ENCODE peak calls at places on chromosomes 5 and 9, in ten cellular contexts. Q is BE2C; D is LoVo; Z is OCI-M1; I is HS-5; V is WTC11; T is HFFc6; X is cardiac fibroblast; A is activated CD8-positive, alpha-beta memory T cell treated with anti-CD3 and anti-CD28 coated beads, Interleukin-2, amount 50 U/mL, for 4 hours; G is uterus. P is an unnamed sample.

GRCh38 chr5:124692950-124693349 is 53.5 kb downstream of the ZNF608 start:
- DNase-seq in I (no peak), T (no peak), D (no peak), V (no peak), A (no peak), Z (no peak), Q (no peak), G (no peak), X (no peak), P (no peak)

GRCh38 chr5:126801992-126802294 is 25.0 kb downstream of the LMNB1 start:
- DNase-seq in V (no peak), D (no peak), Q (no peak), I (no peak), G (no peak), T (peak), X (peak), A (no peak), Z (peak), P (no peak)

GRCh38 chr9:131748411-131748955 is 8.6 kb upstream of the RAPGEF1 start:
- DNase-seq in D (no peak), I (no peak), A (no peak), Q (no peak), T (no peak), V (no peak), Z (no peak), X (no peak), G (no peak), P (no peak)

GRCh38 chr9:136341042-136341655 is 13.8 kb downstream of the GPSM1 start:
- DNase-seq in I (no peak), T (no peak), D (no peak), X (no peak), A (no peak), Z (no peak), Q (no peak), G (no peak), V (no peak), P (no peak)

GRCh38 chr9:86752727-86753126 is 194.6 kb downstream of the GAS1 start:
- DNase-seq in T (no peak), Q (no peak), G (no peak), Z (no peak), I (no peak), V (no peak), A (no peak), X (no peak), D (no peak), P (no peak)

GRCh38 chr5:127564002-127564769 is 46.7 kb downstream of the PRRC1 start:
- DNase-seq in Q (peak), T (peak), X (peak), A (peak), V (peak), Z (peak), D (peak), I (peak), G (peak), P (peak)

GRCh38 chr5:77775773-77776605 is at the start of gene TBCA:
- DNase-seq in G (peak), D (peak), V (peak), I (peak), A (peak), X (peak), Z (peak), Q (peak), T (peak), P (peak)

GRCh38 chr9:122263699-122264349 is 816 bp downstream of the RBM18 start:
- DNase-seq in I (no peak), T (no peak), X (peak), G (no peak), Z (peak), A (no peak), Q (no peak), V (no peak), D (no peak), P (no peak)

GRCh38 chr9:13705913-13706312 is 426.4 kb upstream of the MPDZ start:
- DNase-seq in A (no peak), D (no peak), X (peak), T (peak), G (peak), Q (peak), V (no peak), Z (peak), I (no peak), P (no peak)

GRCh38 chr9:89742660-89743059 is 137.8 kb downstream of the GADD45G start:
- DNase-seq in Q (no peak), T (no peak), I (no peak), G (no peak), Z (no peak), X (no peak), D (no peak), A (no peak), V (no peak), P (no peak)

GRCh38 chr5:72441094-72441723 is 66.0 kb downstream of the ZNF366 start:
- DNase-seq in A (no peak), D (no peak), T (no peak), I (no peak), Z (no peak), V (no peak), X (peak), G (no peak), Q (no peak), P (no peak)

GRCh38 chr5:1437452-1437851 is 7.8 kb downstream of the SLC6A3 start:
- DNase-seq in X (peak), Q (peak), T (no peak), A (no peak), D (peak), Z (peak), I (peak), V (peak), G (no peak), P (no peak)

GRCh38 chr5:149711338-149711737 is 18.8 kb upstream of the PPARGC1B start:
- DNase-seq in Z (no peak), I (no peak), D (no peak), V (no peak), T (no peak), G (no peak), A (no peak), Q (no peak), X (no peak), P (no peak)

GRCh38 chr5:14945450-14945849 is 73.9 kb upstream of the ANKH start:
- DNase-seq in Q (no peak), Z (no peak), D (no peak), X (no peak), V (no peak), A (no peak), I (no peak), G (no peak), T (no peak), P (no peak)

GRCh38 chr9:130128782-130129424 is 43.3 kb upstream of the NCS1 start:
- DNase-seq in G (no peak), A (peak), Q (no peak), D (no peak), T (peak), X (peak), I (peak), V (no peak), Z (peak), P (peak)

GRCh38 chr5:75044406-75044805 is 8.0 kb downstream of the GCNT4 start:
- DNase-seq in Q (no peak), T (no peak), A (no peak), X (no peak), I (no peak), Z (no peak), G (no peak), V (no peak), D (no peak), P (no peak)

GRCh38 chr9:109381011-109381729 is 60.3 kb upstream of the EPB41L4B start:
- DNase-seq in V (no peak), X (peak), Z (no peak), A (no peak), G (no peak), I (peak), Q (no peak), T (no peak), D (no peak), P (peak)

GRCh38 chr5:172920995-172921394 is 38.2 kb upstream of the RPL26L1 start:
- DNase-seq in A (no peak), D (no peak), Z (no peak), V (no peak), G (no peak), Q (no peak), I (no peak), X (no peak), T (no peak), P (no peak)

GRCh38 chr9:346114-346513 is 131.4 kb downstream of the DOCK8 start:
- DNase-seq in G (no peak), V (no peak), Z (no peak), I (no peak), A (no peak), Q (no peak), D (no peak), T (no peak), X (no peak), P (no peak)

GRCh38 chr5:55172051-55172899 is 702 bp downstream of the CDC20B start:
- DNase-seq in Z (peak), V (peak), T (peak), X (peak), D (peak), Q (peak), G (peak), A (peak), I (peak), P (peak)

GRCh38 chr9:109035684-109036423 is 22.6 kb upstream of the CTNNAL1 start:
- DNase-seq in G (peak), D (peak), I (peak), Z (peak), A (no peak), X (peak), T (peak), V (no peak), Q (no peak), P (no peak)

GRCh38 chr5:112776301-112776856 is 38.7 kb downstream of the APC start:
- DNase-seq in Q (no peak), T (peak), G (no peak), A (no peak), V (no peak), Z (no peak), I (peak), D (no peak), X (peak), P (no peak)

GRCh38 chr9:96607971-96608370 is 11.7 kb downstream of the CDC14B start:
- DNase-seq in V (no peak), Z (no peak), G (no peak), Q (peak), X (no peak), T (no peak), A (no peak), I (no peak), D (no peak), P (no peak)

GRCh38 chr5:143401846-143402463 is 1.5 kb downstream of the NR3C1 start:
- DNase-seq in V (no peak), A (no peak), G (no peak), I (no peak), D (no peak), X (peak), T (no peak), Z (peak), Q (no peak), P (peak)

GRCh38 chr5:111829701-111830100 is 72.7 kb upstream of the NREP start:
- DNase-seq in Q (no peak), I (peak), A (no peak), D (peak), Z (no peak), G (no peak), V (no peak), T (peak), X (peak), P (no peak)

GRCh38 chr9:4550777-4551476 is 60.7 kb downstream of the SLC1A1 start:
- DNase-seq in D (no peak), X (peak), Q (no peak), G (no peak), V (no peak), Z (no peak), T (no peak), I (no peak), A (no peak), P (no peak)

GRCh38 chr9:94017939-94018531 is 62.9 kb upstream of the BARX1 start:
- DNase-seq in Q (no peak), T (no peak), I (no peak), D (no peak), Z (no peak), A (no peak), G (no peak), V (no peak), X (peak), P (no peak)

GRCh38 chr5:59473611-59474010 is 419.9 kb downstream of the PDE4D start:
- DNase-seq in X (no peak), A (no peak), G (no peak), D (no peak), Z (no peak), V (no peak), I (no peak), T (no peak), Q (no peak), P (no peak)

GRCh38 chr9:134872482-134873231 is 8.0 kb upstream of the FCN2 start:
- DNase-seq in G (no peak), Q (no peak), D (no peak), I (no peak), Z (no peak), A (no peak), T (no peak), V (no peak), X (no peak), P (no peak)

GRCh38 chr9:136672431-136673087 is 9.8 kb downstream of the EGFL7 start:
- DNase-seq in T (no peak), G (no peak), A (no peak), X (no peak), I (no peak), D (no peak), V (no peak), Z (no peak), Q (no peak), P (no peak)

GRCh38 chr5:5736007-5736406 is 313.5 kb downstream of the ICE1 start:
- DNase-seq in D (no peak), A (no peak), G (no peak), X (no peak), Z (peak), I (no peak), Q (no peak), V (no peak), T (no peak), P (no peak)

GRCh38 chr5:39355324-39355723 is 9.0 kb downstream of the C9 start:
- DNase-seq in V (no peak), D (no peak), G (no peak), Q (no peak), A (no peak), I (no peak), Z (no peak), T (no peak), X (peak), P (no peak)

GRCh38 chr9:20624201-20625002 is 2.1 kb upstream of the MLLT3 start:
- DNase-seq in D (peak), T (peak), I (no peak), V (peak), Z (peak), A (peak), G (peak), Q (peak), X (peak), P (peak)